ENCODE peak calls at places on chromosomes 1 and 21, in nine cellular contexts. Y is GM23338; B is activated CD8-positive, alpha-beta T cell treated with anti-CD3 and anti-CD28 coated beads, Interleukin-2, amount 10 ng/mL, durations not matched to agents 7 days and 5 days; W is activated CD4-positive, alpha-beta memory T cell treated with anti-CD3 and anti-CD28 coated beads, Interleukin-2, amount 10 ng/mL, durations not matched to agents 7 days and 5 days; C is brain microvascular endothelial cell; F is GF-D8; N is stimulated activated CD4-positive, alpha-beta T cell treated with anti-CD3 and anti-CD28 coated beads, Interleukin-2, amount 100 ng/mL, for 4 hours; D is NCI-H146; J is immature natural killer cell. O is an unnamed sample.

GRCh38 chr1:53166366-53166765 is 23.9 kb upstream of the SLC1A7 start:
- DNase-seq in Y (no peak), N (no peak), D (no peak), F (no peak), J (no peak), W (no peak), C (no peak), B (no peak), O (no peak)

GRCh38 chr1:161706116-161706482 is 930 bp upstream of the FCRLA start:
- DNase-seq in D (no peak), N (no peak), J (no peak), F (no peak), Y (no peak), C (peak), W (no peak), B (no peak), O (no peak)

GRCh38 chr1:205199090-205199930 is 12.2 kb downstream of the DSTYK start:
- DNase-seq in B (peak), J (no peak), F (no peak), W (peak), D (no peak), Y (no peak), C (peak), N (no peak), O (no peak)

GRCh38 chr1:94025383-94026340 is 95.3 kb downstream of the ABCA4 start:
- DNase-seq in W (no peak), J (no peak), N (no peak), C (peak), D (peak), F (no peak), B (no peak), Y (peak), O (peak)

GRCh38 chr1:93874025-93874651 is 4.9 kb downstream of the DNTTIP2 start:
- DNase-seq in J (peak), W (no peak), Y (peak), F (no peak), B (no peak), C (peak), D (peak), N (no peak), O (no peak)

GRCh38 chr21:24259241-24259640 is 1348.0 kb downstream of the MRPL39 start:
- DNase-seq in C (no peak), F (no peak), W (no peak), D (no peak), J (no peak), N (no peak), B (no peak), Y (no peak), O (no peak)

GRCh38 chr21:45611296-45611695 is 32.2 kb upstream of the PCBP3 start:
- DNase-seq in B (no peak), D (no peak), N (no peak), F (no peak), Y (no peak), C (no peak), W (no peak), J (no peak), O (no peak)

GRCh38 chr1:197954718-197955418 is 37.7 kb downstream of the LHX9 start:
- DNase-seq in N (no peak), C (no peak), J (no peak), W (no peak), Y (no peak), B (no peak), F (no peak), D (no peak), O (no peak)

GRCh38 chr1:150551784-150552691 is 2.8 kb downstream of the ADAMTSL4 start:
- DNase-seq in Y (no peak), B (no peak), N (no peak), F (peak), J (no peak), D (no peak), W (peak), C (peak), O (peak)

GRCh38 chr1:67957026-67957425 is 93.4 kb downstream of the DIRAS3 start:
- DNase-seq in C (no peak), B (no peak), J (no peak), Y (no peak), N (no peak), D (no peak), W (no peak), F (no peak), O (no peak)

GRCh38 chr1:23554481-23555224 is 4.6 kb downstream of the ID3 start:
- DNase-seq in J (peak), D (peak), B (peak), C (peak), N (peak), W (peak), F (peak), Y (peak), O (peak)

GRCh38 chr21:33189237-33189636 is 40.5 kb upstream of the IFNAR2 start:
- DNase-seq in C (no peak), W (no peak), Y (no peak), J (no peak), F (no peak), B (no peak), N (no peak), D (no peak), O (no peak)

GRCh38 chr1:76680676-76681075 is 186.6 kb upstream of the ST6GALNAC5 start:
- DNase-seq in J (no peak), F (no peak), D (no peak), Y (no peak), N (no peak), B (no peak), C (no peak), W (no peak), O (no peak)

GRCh38 chr1:59871746-59872145 is 54.8 kb downstream of the CYP2J2 start:
- DNase-seq in D (no peak), J (no peak), W (no peak), F (no peak), B (no peak), N (no peak), Y (no peak), C (no peak), O (no peak)

GRCh38 chr21:28454978-28455600 is 537.6 kb downstream of the LTN1 start:
- DNase-seq in F (no peak), W (no peak), B (no peak), D (no peak), J (no peak), N (no peak), C (no peak), Y (no peak), O (no peak)

GRCh38 chr1:212916395-212917133 is 33.8 kb upstream of the VASH2 start:
- DNase-seq in W (no peak), C (no peak), Y (peak), D (peak), B (no peak), J (peak), F (no peak), N (no peak), O (peak)

GRCh38 chr1:21568006-21568746 is 59.0 kb downstream of the ALPL start:
- DNase-seq in J (no peak), W (no peak), B (no peak), C (no peak), D (no peak), N (no peak), Y (no peak), F (no peak), O (no peak)

GRCh38 chr1:93638981-93639380 is 42.7 kb downstream of the BCAR3 start:
- DNase-seq in Y (peak), J (no peak), F (no peak), W (no peak), B (no peak), C (no peak), N (no peak), D (peak), O (peak)

GRCh38 chr1:210232524-210233215 is at the start of gene SERTAD4:
- DNase-seq in J (no peak), D (peak), Y (peak), N (no peak), W (no peak), F (no peak), B (no peak), C (no peak), O (peak)

GRCh38 chr1:20691872-20692271 is 25.9 kb downstream of the KIF17 start:
- DNase-seq in Y (no peak), W (no peak), N (no peak), J (no peak), D (no peak), B (no peak), F (no peak), C (no peak), O (no peak)

GRCh38 chr21:25400427-25400826 is 206.9 kb downstream of the MRPL39 start:
- DNase-seq in N (no peak), Y (no peak), J (no peak), B (no peak), W (no peak), F (no peak), C (no peak), D (no peak), O (no peak)

GRCh38 chr21:44618909-44619308 is 7.0 kb downstream of the KRTAP10-8 start:
- DNase-seq in W (peak), D (no peak), B (peak), Y (no peak), N (peak), C (no peak), F (no peak), J (peak), O (no peak)

GRCh38 chr1:5743435-5744095 is 248.7 kb downstream of the NPHP4 start:
- DNase-seq in D (no peak), Y (no peak), J (no peak), N (no peak), F (no peak), W (no peak), C (no peak), B (no peak), O (no peak)

GRCh38 chr21:42000908-42001307 is 9.3 kb downstream of the ZBTB21 start:
- DNase-seq in N (no peak), C (no peak), D (no peak), F (no peak), Y (no peak), B (no peak), W (no peak), J (no peak), O (no peak)

GRCh38 chr1:85463666-85464496 is 1.1 kb downstream of the DDAH1 start:
- DNase-seq in Y (peak), C (no peak), N (no peak), F (no peak), D (peak), B (no peak), W (no peak), J (no peak), O (no peak)

GRCh38 chr1:77831976-77832695 is 52.7 kb downstream of the MIGA1 start:
- DNase-seq in D (no peak), C (peak), Y (no peak), B (no peak), J (no peak), F (no peak), W (no peak), N (no peak), O (no peak)

GRCh38 chr1:247576514-247576913 is 11.6 kb upstream of the OR2G2 start:
- DNase-seq in W (no peak), D (peak), B (no peak), Y (peak), J (no peak), N (no peak), C (no peak), F (peak), O (no peak)

GRCh38 chr1:209625205-209625549 is 27.0 kb downstream of the LAMB3 start:
- DNase-seq in F (no peak), B (no peak), C (no peak), W (no peak), D (no peak), N (no peak), Y (no peak), J (no peak), O (no peak)

GRCh38 chr1:205248793-205249601 is 21.3 kb downstream of the TMCC2 start:
- DNase-seq in D (no peak), N (no peak), J (no peak), F (no peak), B (no peak), C (no peak), W (no peak), Y (no peak), O (no peak)

GRCh38 chr1:22769932-22770331 is 59.3 kb downstream of the EPHB2 start:
- DNase-seq in J (no peak), C (no peak), Y (no peak), B (no peak), W (no peak), N (no peak), F (no peak), D (no peak), O (no peak)

GRCh38 chr1:182164273-182164672 is 102.8 kb upstream of the ZNF648 start:
- DNase-seq in J (no peak), N (no peak), C (no peak), W (no peak), D (no peak), F (no peak), B (no peak), Y (no peak), O (no peak)

GRCh38 chr1:159939603-159940002 is 5.8 kb downstream of the IGSF9 start:
- DNase-seq in W (no peak), F (no peak), N (no peak), C (no peak), B (no peak), Y (no peak), D (no peak), J (no peak), O (no peak)

GRCh38 chr1:168507828-168508227 is 36.0 kb downstream of the XCL2 start:
- DNase-seq in B (no peak), D (no peak), N (no peak), Y (no peak), J (no peak), F (no peak), W (no peak), C (no peak), O (no peak)